ENCODE peak calls at places on chromosomes 12 and 14, in eight cellular contexts. S, B, E, F, K, V, H and R are unnamed samples.

GRCh38 chr12:25723286-25723685 is 170.2 kb upstream of the LMNTD1 start:
- DNase-seq in S (no peak), B (peak; percentile 40), E (no peak), F (peak; percentile 75), K (peak; percentile 82), V (peak; percentile 4), H (peak; percentile 56), R (no peak)

GRCh38 chr14:62957562-62957961 is 87.7 kb downstream of the KCNH5 start:
- DNase-seq in S (no peak), B (peak; percentile 31), E (no peak), F (peak; percentile 98), K (peak; percentile 88), V (peak; percentile 93), H (peak; percentile 96), R (peak; percentile 7)

GRCh38 chr14:31414190-31414833 is 6.0 kb downstream of the HEATR5A start:
- DNase-seq in S (no peak), B (no peak), E (no peak), F (peak; percentile 40), K (peak; percentile 28), V (peak; percentile 51), H (peak; percentile 41), R (no peak)

GRCh38 chr12:74538491-74539258 is 1.0 kb downstream of the ATXN7L3B start:
- DNase-seq in S (no peak), B (no peak), E (no peak), F (peak; percentile 22), K (peak; percentile 16), V (no peak), H (peak; percentile 22), R (no peak)

GRCh38 chr14:31253746-31254471 is 46.3 kb upstream of the HECTD1 start:
- DNase-seq in S (no peak), B (no peak), E (no peak), F (no peak), K (no peak), V (no peak), H (no peak), R (no peak)

GRCh38 chr12:52260351-52261210 is 13.9 kb upstream of the KRT86 start:
- DNase-seq in S (no peak), B (no peak), E (no peak), F (peak; percentile 36), K (peak; percentile 67), V (no peak), H (no peak), R (no peak)

GRCh38 chr12:112992541-112993398 is 14.5 kb downstream of the OAS2 start:
- DNase-seq in S (no peak), B (peak; percentile 64), E (peak; percentile 20), F (peak; percentile 65), K (peak; percentile 76), V (peak; percentile 69), H (peak; percentile 84), R (peak; percentile 37)

GRCh38 chr14:54381821-54382220 is 15.0 kb upstream of the CDKN3 start:
- DNase-seq in S (no peak), B (no peak), E (no peak), F (no peak), K (no peak), V (no peak), H (no peak), R (no peak)

GRCh38 chr12:62471734-62472133 is 5.1 kb downstream of the MON2 start:
- DNase-seq in S (no peak), B (no peak), E (no peak), F (no peak), K (no peak), V (no peak), H (no peak), R (no peak)

GRCh38 chr12:52390739-52391617 is 5.5 kb upstream of the KRT84 start:
- DNase-seq in S (no peak), B (peak; percentile 25), E (no peak), F (peak; percentile 38), K (peak; percentile 5), V (peak; percentile 68), H (peak; percentile 66), R (no peak)

GRCh38 chr12:12534134-12534866 is 28.4 kb downstream of the DUSP16 start:
- DNase-seq in S (no peak), B (no peak), E (no peak), F (no peak), K (no peak), V (no peak), H (no peak), R (no peak)

GRCh38 chr12:110249105-110249504 is 31.9 kb upstream of the ATP2A2 start:
- DNase-seq in S (no peak), B (no peak), E (no peak), F (no peak), K (no peak), V (no peak), H (no peak), R (no peak)

GRCh38 chr12:56903374-56903773 is 30.8 kb downstream of the SDR9C7 start:
- DNase-seq in S (no peak), B (no peak), E (no peak), F (no peak), K (no peak), V (no peak), H (no peak), R (no peak)

DNA sequence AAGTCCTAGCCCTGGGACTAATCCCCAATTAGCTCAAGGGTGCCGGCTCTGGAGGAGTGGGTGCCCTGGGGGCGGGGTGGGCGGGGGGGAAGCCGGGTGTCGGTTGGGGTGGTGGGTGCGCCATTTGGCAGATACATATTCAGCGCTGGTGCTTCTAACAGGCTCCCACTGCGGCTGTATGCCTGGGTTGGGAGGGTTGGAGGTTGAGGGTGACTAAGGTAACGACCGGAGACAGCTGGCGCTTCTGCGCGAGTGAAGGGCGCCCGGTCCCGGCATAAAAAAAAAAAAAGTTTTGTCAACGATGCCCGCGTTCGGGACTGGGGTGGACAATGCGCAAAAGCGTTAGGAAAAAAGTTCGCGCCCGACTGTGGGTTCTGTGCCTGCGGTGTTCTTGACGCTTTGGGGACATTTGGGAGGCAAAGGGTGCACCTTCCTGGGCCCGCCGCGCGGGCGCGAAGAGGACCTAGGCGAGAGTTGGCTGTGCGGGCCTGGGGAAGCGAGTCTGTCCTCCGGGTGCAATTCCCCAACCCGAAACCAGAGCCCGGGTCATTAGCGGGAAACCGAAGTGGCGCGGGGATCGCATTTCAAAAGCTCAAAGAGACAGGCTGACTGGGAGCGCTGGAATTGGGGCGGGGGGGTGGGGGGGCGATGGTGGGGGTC is 19.2 kb downstream of the TBX3 start:
- DNase-seq in S (no peak), B (no peak), E (no peak), F (no peak), K (no peak), V (no peak), H (no peak), R (no peak)
- H3K4me3 ChIP-seq in S (no peak overlapping the region), B (no peak overlapping the region), E (peak overlapping the region; percentile 37), F (no peak overlapping the region), K (peak overlapping the region; percentile 32), V (no peak overlapping the region), H (peak overlapping the region; percentile 6), R (no peak overlapping the region)

DNA sequence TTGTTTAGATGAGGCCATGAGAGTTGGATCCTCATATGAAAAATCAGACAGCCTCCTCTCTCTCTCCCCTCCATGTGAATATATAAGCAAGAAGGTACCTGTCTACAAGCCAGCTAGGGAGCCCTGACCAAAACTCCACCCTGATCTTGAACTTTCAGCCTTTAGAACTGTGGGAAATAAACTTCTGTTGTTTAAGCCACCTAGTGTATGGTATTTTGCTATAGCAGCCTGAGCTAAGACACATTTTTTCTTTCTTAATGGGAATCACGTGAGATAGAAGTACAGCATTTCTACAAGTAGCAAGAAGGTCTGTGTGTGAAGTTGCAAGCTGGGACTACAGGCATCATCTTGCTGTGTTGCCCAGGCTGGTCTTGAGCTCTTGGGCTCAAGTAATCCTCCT is 16.3 kb upstream of the ABHD12B start:
- DNase-seq in S (no peak), B (peak; percentile 59), E (no peak), F (no peak), K (peak; percentile 43), V (no peak), H (peak; percentile 20), R (no peak)
- TF ChIP-seq CTCF in S (no peak), B (peak; percentile 37), E (no peak), F (peak; percentile 13), K (no peak), V (no peak), H (peak; percentile 8), R (no peak)

DNA sequence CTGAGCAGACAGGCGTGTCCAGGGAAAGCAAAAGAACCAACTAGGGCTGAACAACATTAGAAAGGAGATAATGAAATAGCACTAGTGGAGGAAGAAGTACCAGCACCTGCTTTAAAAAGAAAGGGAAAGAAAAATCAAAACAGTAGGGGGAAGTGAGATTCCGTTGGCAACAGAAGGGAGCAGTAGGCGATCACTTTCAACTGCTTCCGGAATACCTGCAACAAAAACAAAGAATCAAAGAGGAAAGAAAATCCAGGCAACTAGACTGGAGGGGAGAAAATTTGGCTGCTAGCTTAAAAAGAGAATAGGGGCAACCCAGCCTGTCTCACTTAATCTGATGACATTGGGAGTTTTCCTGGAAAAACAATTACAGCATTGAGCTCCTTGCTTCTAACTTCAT is 2.7 kb upstream of the DACT1 start:
- DNase-seq in S (no peak), B (no peak), E (no peak), F (no peak), K (no peak), V (no peak), H (no peak), R (no peak)
- H3K4me3 ChIP-seq in S (peak overlapping the region; percentile 11), B (no peak overlapping the region), E (no peak overlapping the region), F (no peak overlapping the region), K (no peak overlapping the region), V (no peak overlapping the region), H (no peak overlapping the region), R (no peak overlapping the region)

GRCh38 chr14:105400016-105400415 is 1.7 kb downstream of the TEX22 start:
- DNase-seq in S (no peak), B (no peak), E (no peak), F (no peak), K (no peak), V (no peak), H (no peak), R (no peak)

GRCh38 chr14:105399441-105399775 is 1.1 kb downstream of the TEX22 start:
- DNase-seq in S (no peak), B (no peak), E (no peak), F (no peak), K (no peak), V (no peak), H (no peak), R (no peak)

GRCh38 chr14:105398726-105399440 is 545 bp downstream of the TEX22 start:
- DNase-seq in S (no peak), B (peak; percentile 22), E (no peak), F (peak; percentile 21), K (no peak), V (no peak), H (peak; percentile 32), R (no peak)

GRCh38 chr14:105397350-105397931 is 897 bp upstream of the TEX22 start:
- DNase-seq in S (no peak), B (no peak), E (peak; percentile 17), F (no peak), K (no peak), V (no peak), H (no peak), R (no peak)

DNA sequence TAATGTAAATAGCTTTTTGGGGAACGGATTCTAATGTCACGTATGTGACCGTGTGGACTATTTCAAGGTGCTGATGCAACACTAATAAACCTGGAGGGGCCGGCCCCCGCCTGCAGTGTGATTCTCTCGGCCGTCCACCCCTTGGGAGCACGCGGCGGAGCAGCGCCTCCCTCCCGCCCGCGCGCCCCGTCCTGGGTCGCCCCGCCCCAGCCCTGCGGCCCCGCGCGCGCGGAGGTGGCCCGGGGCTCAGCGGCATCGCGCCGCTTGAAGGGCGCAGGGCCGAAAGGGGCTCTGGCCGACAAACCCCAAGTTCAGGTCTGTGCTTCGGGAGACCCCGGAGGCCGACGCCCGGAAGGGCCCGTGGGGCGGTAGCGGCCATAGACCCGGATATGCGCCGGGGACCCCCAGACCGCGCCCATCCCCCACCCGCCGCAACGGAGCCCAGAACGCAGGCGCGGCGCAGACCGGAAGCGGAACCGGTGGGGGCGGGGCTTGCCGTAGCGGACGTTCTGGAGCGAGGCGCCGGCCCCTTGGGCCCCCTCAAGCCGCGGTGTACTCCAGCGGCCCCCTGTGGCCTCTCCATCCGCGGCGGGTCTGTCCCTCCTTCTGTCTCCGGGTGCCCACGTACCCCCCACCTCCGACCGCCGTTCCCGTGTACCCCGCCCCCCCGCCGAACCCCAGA is at the start of gene TEX22:
- DNase-seq in S (no peak), B (peak; percentile 72), E (peak; percentile 93), F (peak; percentile 63), K (peak; percentile 70), V (peak; percentile 60), H (peak; percentile 74), R (no peak)
- TF ChIP-seq CTCF in S (peak; percentile 15), B (no peak), E (peak; percentile 48), F (no peak), K (no peak), V (no peak), H (peak; percentile 8), R (no peak)